ENCODE peak calls at places on chromosomes 5 and 9, in four cellular contexts. K is neural progenitor cell; Y is CD8-positive, alpha-beta T cell; U is cardiac fibroblast. M is an unnamed sample.

GRCh38 chr5:9437741-9438240 is 108.1 kb downstream of the SEMA5A start:
- DNase-seq in K (no peak), Y (no peak), U (peak; percentile 88), M (peak; percentile 94)

GRCh38 chr9:114696814-114697544 is 15.0 kb upstream of the TEX48 start:
- DNase-seq in K (no peak), Y (peak; percentile 48), U (no peak), M (no peak)

GRCh38 chr9:123406691-123407536 is 50.9 kb downstream of the CRB2 start:
- DNase-seq in K (peak; percentile 74), Y (no peak), U (no peak), M (no peak)

GRCh38 chr9:85377751-85378289 is 363.9 kb downstream of the AGTPBP1 start:
- DNase-seq in K (no peak), Y (no peak), U (no peak), M (peak; percentile 32)

GRCh38 chr5:9337908-9338307 is 208.0 kb downstream of the SEMA5A start:
- DNase-seq in K (no peak), Y (no peak), U (peak; percentile 81), M (peak; percentile 93)

GRCh38 chr5:126414874-126415502 is 8.2 kb upstream of the GRAMD2B start:
- DNase-seq in K (no peak), Y (no peak), U (peak; percentile 65), M (peak; percentile 62)

GRCh38 chr5:141848771-141849370 is 29.3 kb downstream of the PCDH1 start:
- DNase-seq in K (no peak), Y (no peak), U (peak; percentile 86), M (no peak)

GRCh38 chr9:111957856-111958631 is 61.4 kb downstream of the UGCG start:
- DNase-seq in K (no peak), Y (peak; percentile 22), U (peak; percentile 100), M (peak; percentile 96)

GRCh38 chr5:59793000-59793399 is 100.5 kb downstream of the PDE4D start:
- DNase-seq in K (no peak), Y (no peak), U (peak; percentile 98), M (peak; percentile 93)

GRCh38 chr5:14436801-14437542 is 144.6 kb upstream of the OTULINL start:
- DNase-seq in K (no peak), Y (no peak), U (no peak), M (no peak)

GRCh38 chr9:75451505-75451904 is 363.2 kb downstream of the OSTF1 start:
- DNase-seq in K (no peak), Y (no peak), U (no peak), M (no peak)

GRCh38 chr9:93119953-93120845 is 13.9 kb downstream of the NINJ1 start:
- DNase-seq in K (no peak), Y (peak; percentile 56), U (peak; percentile 97), M (peak; percentile 80)

GRCh38 chr9:129547869-129548570 is 72.9 kb downstream of the C9orf50 start:
- DNase-seq in K (no peak), Y (no peak), U (no peak), M (no peak)

GRCh38 chr9:72442212-72442607 is 77.2 kb upstream of the ZFAND5 start:
- DNase-seq in K (no peak), Y (no peak), U (peak; percentile 93), M (peak; percentile 75)

GRCh38 chr9:137972988-137973470 is 95.4 kb downstream of the CACNA1B start:
- DNase-seq in K (no peak), Y (no peak), U (no peak), M (no peak)

GRCh38 chr9:134564431-134565170 is 77.0 kb upstream of the COL5A1 start:
- DNase-seq in K (no peak), Y (no peak), U (peak; percentile 66), M (peak; percentile 69)

GRCh38 chr5:172380261-172380991 is 73.9 kb downstream of the SH3PXD2B start:
- DNase-seq in K (no peak), Y (no peak), U (no peak), M (peak; percentile 23)

GRCh38 chr9:87501806-87502205 is 4.1 kb downstream of the DAPK1 start:
- DNase-seq in K (no peak), Y (no peak), U (no peak), M (no peak)

GRCh38 chr5:177100714-177101121 is 14.0 kb downstream of the FGFR4 start:
- DNase-seq in K (no peak), Y (no peak), U (no peak), M (no peak)

GRCh38 chr5:81631124-81631523 is 119.8 kb downstream of the SSBP2 start:
- DNase-seq in K (no peak), Y (peak; percentile 29), U (no peak), M (no peak)

GRCh38 chr5:151051066-151051930 is 29.5 kb downstream of the TNIP1 start:
- DNase-seq in K (peak; percentile 90), Y (peak; percentile 72), U (peak; percentile 88), M (peak; percentile 90)

GRCh38 chr5:149549461-149550266 is 1.6 kb downstream of the CSNK1A1 start:
- DNase-seq in K (peak; percentile 71), Y (peak; percentile 50), U (peak; percentile 60), M (peak; percentile 35)

GRCh38 chr5:123496892-123497291 is 15.1 kb upstream of the CSNK1G3 start:
- DNase-seq in K (no peak), Y (no peak), U (peak; percentile 43), M (no peak)

GRCh38 chr5:133511653-133512235 is 100.6 kb downstream of the FSTL4 start:
- DNase-seq in K (no peak), Y (no peak), U (no peak), M (no peak)

GRCh38 chr5:72246239-72246580 is 73.8 kb downstream of the MRPS27 start:
- DNase-seq in K (no peak), Y (no peak), U (peak; percentile 68), M (no peak)

GRCh38 chr9:117825609-117826347 is 121.6 kb downstream of the TLR4 start:
- DNase-seq in K (no peak), Y (peak; percentile 40), U (no peak), M (no peak)

GRCh38 chr9:86434039-86434726 is 80.0 kb upstream of the TUT7 start:
- DNase-seq in K (peak; percentile 64), Y (no peak), U (peak; percentile 77), M (peak; percentile 81)

GRCh38 chr5:72397836-72398235 is 77.7 kb downstream of the PTCD2 start:
- DNase-seq in K (no peak), Y (no peak), U (no peak), M (no peak)

GRCh38 chr9:97419315-97419867 is 7.5 kb downstream of the TDRD7 start:
- DNase-seq in K (no peak), Y (no peak), U (peak; percentile 85), M (peak; percentile 89)

GRCh38 chr9:121225240-121225639 is 23.6 kb upstream of the RAB14 start:
- DNase-seq in K (peak; percentile 50), Y (no peak), U (no peak), M (no peak)

DNA sequence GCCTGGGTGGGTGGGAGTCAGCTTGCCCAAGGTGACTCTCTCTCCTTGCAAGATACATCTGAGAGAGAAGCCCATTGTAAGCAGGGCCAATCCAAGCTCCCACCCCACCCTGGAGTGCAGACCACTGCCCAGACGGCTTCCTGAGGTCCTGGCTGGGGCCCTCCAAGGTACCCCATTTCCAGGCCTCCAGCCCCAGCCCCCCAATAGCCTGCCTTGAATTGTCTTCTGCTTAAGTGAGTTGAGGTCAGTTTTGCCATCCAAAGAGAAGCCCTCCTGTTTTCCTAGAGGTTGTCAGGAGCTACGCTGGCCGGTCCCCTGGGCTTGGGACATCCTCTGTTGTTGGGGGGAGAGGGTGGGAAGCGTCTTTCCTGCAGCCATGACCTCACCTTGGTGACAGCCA is 52.6 kb downstream of the ADAMTS2 start:
- DNase-seq in K (no peak), Y (no peak), U (no peak), M (no peak)
- TF ChIP-seq CTCF in K (no peak), Y (no peak), U (no peak), M (no peak)

GRCh38 chr5:79508354-79508753 is 5.6 kb downstream of the HOMER1 start:
- DNase-seq in K (peak; percentile 26), Y (no peak), U (no peak), M (no peak)

GRCh38 chr5:79507251-79508205 is 6.4 kb downstream of the HOMER1 start:
- DNase-seq in K (no peak), Y (no peak), U (no peak), M (no peak)

GRCh38 chr5:79508794-79509193 is 5.1 kb downstream of the HOMER1 start:
- DNase-seq in K (no peak), Y (no peak), U (no peak), M (no peak)

GRCh38 chr5:79510638-79511037 is 3.3 kb downstream of the HOMER1 start:
- DNase-seq in K (no peak), Y (no peak), U (no peak), M (no peak)

DNA sequence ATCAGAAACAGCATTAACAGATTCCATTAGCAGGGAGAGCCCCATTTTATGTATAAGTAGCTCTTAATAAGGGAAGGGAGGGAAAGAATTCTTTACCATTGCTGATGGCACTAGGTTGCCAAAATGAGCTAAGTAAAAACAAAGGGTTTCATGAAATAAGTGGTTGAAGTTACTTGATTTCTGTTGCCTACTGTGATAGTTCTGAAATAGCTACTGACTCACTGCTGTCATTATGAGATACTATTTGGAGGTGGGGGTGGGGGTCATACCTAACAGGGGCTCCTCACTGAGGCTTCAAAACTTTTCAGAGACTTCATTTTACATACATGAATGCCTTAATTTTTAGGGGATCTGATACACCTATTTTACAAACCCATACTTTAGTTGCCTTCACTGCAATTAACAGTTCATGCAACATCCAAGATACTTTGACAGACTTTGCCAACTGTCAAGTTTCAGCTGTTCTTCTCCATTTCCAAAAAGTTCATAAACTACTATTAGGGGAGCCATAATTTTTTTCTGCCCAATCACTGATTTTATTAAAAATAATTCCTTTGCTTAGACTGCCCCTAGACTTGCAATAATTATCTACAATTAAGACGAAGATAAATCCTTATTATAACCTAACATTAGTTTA is 4.6 kb downstream of the HOMER1 start:
- DNase-seq in K (no peak), Y (no peak), U (no peak), M (no peak)
- H3K4me3 ChIP-seq in K (peak overlapping the region; percentile 15), Y (no peak overlapping the region), U (no peak overlapping the region), M (no peak overlapping the region)

GRCh38 chr5:120546922-120547321 is 82.8 kb downstream of the PRR16 start:
- DNase-seq in K (no peak), Y (no peak), U (no peak), M (no peak)

GRCh38 chr5:120555345-120555744 is 91.2 kb downstream of the PRR16 start:
- DNase-seq in K (no peak), Y (no peak), U (no peak), M (no peak)

GRCh38 chr5:120550358-120550757 is 86.3 kb downstream of the PRR16 start:
- DNase-seq in K (no peak), Y (no peak), U (peak; percentile 62), M (no peak)

DNA sequence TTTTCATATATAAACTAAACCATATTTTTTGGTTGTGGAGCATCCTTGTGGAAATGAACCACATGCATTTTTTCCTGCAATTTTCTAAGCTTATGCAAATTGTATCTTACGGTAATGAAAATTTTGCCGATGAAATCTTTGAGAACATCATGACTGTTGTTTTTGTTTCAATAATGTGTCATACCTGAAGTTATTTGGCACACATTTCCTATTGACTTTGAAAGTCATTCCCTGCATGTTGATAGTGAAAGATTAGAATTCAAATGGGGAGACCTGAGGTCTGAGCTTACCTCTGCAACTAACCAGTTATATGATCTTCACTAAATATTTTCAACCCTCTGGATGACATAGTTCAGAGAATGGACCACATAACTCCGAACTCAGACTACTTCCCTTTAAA is 88.5 kb downstream of the PRR16 start:
- DNase-seq in K (no peak), Y (no peak), U (peak; percentile 64), M (no peak)
- TF ChIP-seq CTCF in K (no peak), Y (no peak), U (no peak), M (no peak)

DNA sequence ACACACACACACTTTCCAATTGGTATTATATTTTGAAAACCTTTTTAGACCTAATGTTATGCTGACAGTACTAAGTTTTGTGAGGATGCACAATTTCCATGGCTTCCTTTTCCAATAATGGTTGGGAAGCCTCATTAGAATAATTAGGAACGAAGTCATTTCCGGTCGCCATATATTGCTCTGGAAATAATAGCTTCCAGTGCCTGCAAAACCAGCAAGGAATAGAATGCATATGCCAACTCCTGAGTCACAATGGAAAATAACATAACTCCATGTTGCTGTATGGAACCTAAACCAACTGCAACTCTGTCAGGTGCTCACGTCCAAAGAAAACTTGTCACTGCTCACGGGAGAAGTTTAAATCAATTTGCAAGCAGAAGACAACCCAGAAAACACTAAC is 222.0 kb downstream of the EBF1 start:
- DNase-seq in K (no peak), Y (no peak), U (no peak), M (no peak)
- H3K4me3 ChIP-seq in K (no peak overlapping the region), Y (no peak overlapping the region), U (no peak overlapping the region), M (no peak overlapping the region)

M was measured in foreskin fibroblast.